ENCODE peak calls at places on chromosomes 11 and 22, in five cellular contexts. V, O, P, H and F are unnamed samples.

GRCh38 chr11:116202922-116203321 is 569.9 kb downstream of the BUD13 start:
- DNase-seq in O (no peak), P (no peak), H (no peak), V (no peak), F (no peak)

GRCh38 chr11:13289081-13289480 is 11.5 kb downstream of the BMAL1 start:
- DNase-seq in P (no peak), V (no peak), H (no peak), O (peak), F (peak)

GRCh38 chr11:2525941-2526807 is 81.4 kb downstream of the KCNQ1 start:
- DNase-seq in H (no peak), O (no peak), V (no peak), P (no peak), F (no peak)

GRCh38 chr11:91104237-91104636 is 881.4 kb upstream of the CHORDC1 start:
- DNase-seq in V (no peak), P (no peak), H (no peak), O (no peak), F (peak)

GRCh38 chr11:111183706-111184105 is 61.8 kb upstream of the POU2AF2 start:
- DNase-seq in O (no peak), P (no peak), H (no peak), V (no peak), F (peak)

GRCh38 chr11:86671386-86672006 is 920 bp downstream of the ME3 start:
- DNase-seq in O (no peak), V (no peak), P (no peak), H (no peak), F (peak)

GRCh38 chr11:114340311-114341131 is 44.3 kb downstream of the NNMT start:
- DNase-seq in H (peak), P (peak), V (no peak), O (peak), F (peak)

GRCh38 chr22:46843691-46844297 is 81.3 kb downstream of the TBC1D22A start:
- DNase-seq in O (no peak), V (no peak), P (no peak), H (no peak), F (no peak)

GRCh38 chr11:121318848-121319834 is 26.6 kb downstream of the SC5D start:
- DNase-seq in H (peak), P (no peak), V (no peak), O (peak), F (no peak)

GRCh38 chr11:93719310-93719709 is 22.0 kb downstream of the TAF1D start:
- DNase-seq in P (no peak), H (no peak), O (no peak), V (no peak), F (no peak)
- TF ChIP-seq SMC3 in P (no peak), H (no peak), O (no peak), V (no peak), F (no peak)

GRCh38 chr22:44638966-44639739 is 62.9 kb upstream of the PRR5 start:
- DNase-seq in V (no peak), P (no peak), H (no peak), O (peak), F (no peak)
- H3K4me2 ChIP-seq in V (no peak), P (no peak), H (no peak), O (no peak), F (no peak)

GRCh38 chr11:15489281-15489680 is 374.6 kb downstream of the INSC start:
- DNase-seq in H (no peak), P (no peak), O (no peak), V (no peak), F (no peak)

GRCh38 chr11:15493066-15493465 is 378.3 kb downstream of the INSC start:
- DNase-seq in P (no peak), O (no peak), H (no peak), V (no peak), F (no peak)

GRCh38 chr11:15497366-15497765 is 382.6 kb downstream of the INSC start:
- DNase-seq in H (no peak), P (no peak), V (no peak), O (no peak), F (no peak)

GRCh38 chr11:15490535-15490934 is 375.8 kb downstream of the INSC start:
- DNase-seq in P (no peak), O (no peak), V (no peak), H (no peak), F (no peak)

DNA sequence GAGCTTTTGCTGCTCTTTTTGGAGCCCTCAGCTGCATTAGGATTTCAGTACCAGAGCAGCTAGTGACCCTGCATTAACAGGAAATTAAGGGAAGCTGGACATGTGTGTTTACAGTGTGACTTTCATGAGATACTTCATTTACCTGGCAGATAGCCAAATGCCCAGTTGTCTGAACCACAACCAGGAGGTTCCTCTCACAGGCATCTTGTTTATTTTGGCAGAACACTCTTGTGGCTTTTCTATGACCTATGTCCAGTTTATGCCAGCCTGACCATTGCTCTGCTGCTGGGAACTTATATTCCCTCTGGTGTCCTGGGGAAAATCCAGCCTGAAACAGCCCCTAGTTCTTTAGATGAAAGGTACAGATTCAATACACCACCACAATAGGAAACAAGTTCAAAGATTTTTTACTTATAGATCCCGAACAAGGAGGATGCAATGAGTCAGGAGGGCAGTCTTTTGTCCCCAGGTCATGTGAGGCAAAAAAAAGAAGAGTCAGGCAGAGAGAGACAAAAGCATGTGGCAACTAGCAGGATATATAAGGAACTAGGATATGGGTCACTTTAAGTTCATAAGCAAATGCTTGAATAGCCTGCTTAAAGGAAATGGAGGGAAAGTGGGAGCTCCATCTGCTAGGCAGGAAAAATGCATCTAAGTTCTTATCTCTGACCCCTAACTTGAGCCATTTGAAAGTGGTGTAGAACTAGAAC is 379.4 kb downstream of the INSC start:
- DNase-seq in P (no peak), H (no peak), O (peak), V (no peak), F (no peak)
- TF ChIP-seq REST in P (no peak), H (no peak), O (no peak), V (no peak), F (no peak)

GRCh38 chr11:46350695-46351094 is 3.4 kb downstream of the DGKZ start:
- DNase-seq in V (no peak), P (no peak), H (no peak), O (no peak), F (no peak)

GRCh38 chr11:46352063-46352841 is 5.0 kb downstream of the DGKZ start:
- DNase-seq in V (no peak), P (peak), O (peak), H (no peak), F (no peak)

GRCh38 chr11:46351606-46352005 is 4.3 kb downstream of the DGKZ start:
- DNase-seq in P (no peak), V (no peak), H (no peak), O (no peak), F (no peak)

GRCh38 chr11:46351148-46351547 is 3.9 kb downstream of the DGKZ start:
- DNase-seq in H (no peak), V (no peak), P (no peak), O (no peak), F (no peak)

GRCh38 chr11:46353706-46354105 is 6.4 kb downstream of the DGKZ start:
- DNase-seq in P (no peak), V (no peak), H (no peak), O (no peak), F (no peak)
- TF ChIP-seq SMC3 in P (no peak), V (no peak), H (no peak), O (no peak), F (no peak)

GRCh38 chr11:34072831-34073230 is 21.3 kb downstream of the CAPRIN1 start:
- DNase-seq in H (no peak), O (no peak), P (no peak), V (no peak), F (no peak)
- H3K4me2 ChIP-seq in H (no peak), O (no peak), P (no peak), V (no peak), F (no peak)

GRCh38 chr22:23397008-23397617 is 183.0 kb downstream of the IGLL1 start:
- DNase-seq in P (no peak), V (no peak), O (no peak), H (no peak), F (no peak)

GRCh38 chr22:23397618-23398567 is 182.2 kb downstream of the IGLL1 start:
- DNase-seq in H (no peak), O (no peak), V (no peak), P (no peak), F (no peak)

GRCh38 chr22:23394525-23395326 is 185.4 kb downstream of the IGLL1 start:
- DNase-seq in V (no peak), O (no peak), P (no peak), H (no peak), F (no peak)

GRCh38 chr22:23395476-23396361 is 184.4 kb downstream of the IGLL1 start:
- DNase-seq in P (no peak), V (no peak), H (no peak), O (no peak), F (no peak)

DNA sequence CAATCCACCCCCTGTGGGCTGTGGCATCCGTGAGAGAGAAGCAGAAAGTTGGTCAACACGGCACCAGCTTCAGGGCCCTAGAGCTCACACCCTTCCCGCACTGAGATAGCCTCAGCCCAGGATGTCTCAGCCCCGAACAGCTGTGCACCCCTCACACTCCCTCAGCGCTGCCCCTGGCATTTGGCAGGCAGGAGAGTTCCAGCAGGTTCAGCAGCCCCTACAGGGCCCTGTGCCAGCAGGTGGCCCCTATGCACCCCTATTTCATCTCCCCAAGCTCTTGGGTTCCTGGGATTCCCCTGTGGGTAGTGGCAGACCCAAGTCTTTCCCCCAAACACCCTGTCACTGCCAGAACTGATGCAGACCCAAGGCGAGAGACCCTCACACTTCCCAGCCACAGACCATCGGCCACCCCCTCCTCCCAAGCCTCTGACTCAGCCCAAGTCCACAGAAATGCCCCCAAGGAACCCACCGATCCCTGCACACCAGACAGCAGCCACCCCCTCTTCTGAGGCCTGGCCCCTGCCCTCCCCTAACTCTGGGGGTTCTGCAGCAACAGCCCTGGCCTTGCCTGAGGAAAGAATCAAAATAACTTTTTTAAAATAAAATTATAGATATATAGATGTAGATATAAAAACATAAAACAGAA is 183.6 kb downstream of the IGLL1 start:
- DNase-seq in O (no peak), H (no peak), V (no peak), P (no peak), F (no peak)
- TF ChIP-seq REST in O (no peak), H (no peak), V (no peak), P (no peak), F (no peak)